ENCODE peak calls at places on chromosome 2, in six cellular contexts. One of them, this sample, is unnamed.

GRCh38 chr2:217332866-217333265 is 473.0 kb upstream of the TNP1 start:
- DNase-seq in SW480: no peak
- DNase-seq in osteocyte: no peak
- DNase-seq in GM23248: no peak
- DNase-seq in fibroblast of mammary gland: no peak
- DNase-seq in lower lobe of right lung: no peak
- DNase-seq in this sample: no peak

GRCh38 chr2:195543902-195544894 is 112.8 kb upstream of the SLC39A10 start:
- DNase-seq in SW480: no peak
- DNase-seq in osteocyte: no peak
- DNase-seq in GM23248: peak; percentile 85
- DNase-seq in fibroblast of mammary gland: peak; percentile 53
- DNase-seq in lower lobe of right lung: no peak
- DNase-seq in this sample: peak; percentile 86

GRCh38 chr2:54457326-54458023 is 1.3 kb downstream of the SPTBN1 start:
- DNase-seq in SW480: peak; percentile 71
- DNase-seq in osteocyte: no peak
- DNase-seq in GM23248: peak; percentile 67
- DNase-seq in fibroblast of mammary gland: peak; percentile 15
- DNase-seq in lower lobe of right lung: peak; percentile 50
- DNase-seq in this sample: peak; percentile 39

GRCh38 chr2:109232909-109233308 is 103.9 kb downstream of the SH3RF3 start:
- DNase-seq in SW480: no peak
- DNase-seq in osteocyte: no peak
- DNase-seq in GM23248: no peak
- DNase-seq in fibroblast of mammary gland: no peak
- DNase-seq in lower lobe of right lung: no peak
- DNase-seq in this sample: no peak

GRCh38 chr2:232927041-232927792 is 57.2 kb downstream of the SNORC start:
- DNase-seq in SW480: no peak
- DNase-seq in osteocyte: no peak
- DNase-seq in GM23248: peak; percentile 35
- DNase-seq in fibroblast of mammary gland: peak; percentile 21
- DNase-seq in lower lobe of right lung: no peak
- DNase-seq in this sample: peak; percentile 5

GRCh38 chr2:48946444-48947048 is 191.0 kb upstream of the LHCGR start:
- DNase-seq in SW480: peak; percentile 77
- DNase-seq in osteocyte: no peak
- DNase-seq in GM23248: peak; percentile 62
- DNase-seq in fibroblast of mammary gland: peak; percentile 40
- DNase-seq in lower lobe of right lung: no peak
- DNase-seq in this sample: peak; percentile 59

GRCh38 chr2:9570182-9571060 is 14.8 kb upstream of the ADAM17 start:
- DNase-seq in SW480: no peak
- DNase-seq in osteocyte: no peak
- DNase-seq in GM23248: no peak
- DNase-seq in fibroblast of mammary gland: peak; percentile 32
- DNase-seq in lower lobe of right lung: no peak
- DNase-seq in this sample: no peak

GRCh38 chr2:138877421-138877820 is 97.2 kb upstream of the NXPH2 start:
- DNase-seq in SW480: no peak
- DNase-seq in osteocyte: no peak
- DNase-seq in GM23248: no peak
- DNase-seq in fibroblast of mammary gland: no peak
- DNase-seq in lower lobe of right lung: no peak
- DNase-seq in this sample: no peak

GRCh38 chr2:72131371-72131891 is 16.2 kb downstream of the CYP26B1 start:
- DNase-seq in SW480: no peak
- DNase-seq in osteocyte: no peak
- DNase-seq in GM23248: no peak
- DNase-seq in fibroblast of mammary gland: no peak
- DNase-seq in lower lobe of right lung: no peak
- DNase-seq in this sample: no peak

GRCh38 chr2:101638156-101638809 is 59.2 kb upstream of the MAP4K4 start:
- DNase-seq in SW480: no peak
- DNase-seq in osteocyte: no peak
- DNase-seq in GM23248: no peak
- DNase-seq in fibroblast of mammary gland: no peak
- DNase-seq in lower lobe of right lung: peak; percentile 66
- DNase-seq in this sample: no peak

GRCh38 chr2:36785179-36785795 is 88.8 kb downstream of the VIT start:
- DNase-seq in SW480: peak; percentile 76
- DNase-seq in osteocyte: peak; percentile 92
- DNase-seq in GM23248: peak; percentile 64
- DNase-seq in fibroblast of mammary gland: peak; percentile 59
- DNase-seq in lower lobe of right lung: no peak
- DNase-seq in this sample: peak; percentile 77

GRCh38 chr2:151796774-151797173 is 31.4 kb downstream of the ARL5A start:
- DNase-seq in SW480: no peak
- DNase-seq in osteocyte: no peak
- DNase-seq in GM23248: no peak
- DNase-seq in fibroblast of mammary gland: no peak
- DNase-seq in lower lobe of right lung: no peak
- DNase-seq in this sample: no peak

GRCh38 chr2:237982039-237982725 is 15.4 kb downstream of the UBE2F start:
- DNase-seq in SW480: no peak
- DNase-seq in osteocyte: no peak
- DNase-seq in GM23248: no peak
- DNase-seq in fibroblast of mammary gland: no peak
- DNase-seq in lower lobe of right lung: no peak
- DNase-seq in this sample: no peak

GRCh38 chr2:179218848-179219594 is 45.6 kb downstream of the SESTD1 start:
- DNase-seq in SW480: peak; percentile 57
- DNase-seq in osteocyte: no peak
- DNase-seq in GM23248: peak; percentile 84
- DNase-seq in fibroblast of mammary gland: peak; percentile 89
- DNase-seq in lower lobe of right lung: peak; percentile 55
- DNase-seq in this sample: peak; percentile 79

GRCh38 chr2:165646321-165646801 is 147.7 kb downstream of the GALNT3 start:
- DNase-seq in SW480: no peak
- DNase-seq in osteocyte: no peak
- DNase-seq in GM23248: peak; percentile 42
- DNase-seq in fibroblast of mammary gland: peak; percentile 51
- DNase-seq in lower lobe of right lung: no peak
- DNase-seq in this sample: peak; percentile 41

GRCh38 chr2:144835634-144836351 is 315.9 kb upstream of the ZEB2 start:
- DNase-seq in SW480: no peak
- DNase-seq in osteocyte: no peak
- DNase-seq in GM23248: peak; percentile 24
- DNase-seq in fibroblast of mammary gland: peak; percentile 46
- DNase-seq in lower lobe of right lung: no peak
- DNase-seq in this sample: peak; percentile 38

GRCh38 chr2:239828192-239828972 is 196.8 kb downstream of the NDUFA10 start:
- DNase-seq in SW480: no peak
- DNase-seq in osteocyte: peak; percentile 80
- DNase-seq in GM23248: no peak
- DNase-seq in fibroblast of mammary gland: no peak
- DNase-seq in lower lobe of right lung: no peak
- DNase-seq in this sample: no peak

GRCh38 chr2:233404227-233404626 is 49.9 kb downstream of the DGKD start:
- DNase-seq in SW480: peak; percentile 39
- DNase-seq in osteocyte: no peak
- DNase-seq in GM23248: peak; percentile 52
- DNase-seq in fibroblast of mammary gland: peak; percentile 43
- DNase-seq in lower lobe of right lung: no peak
- DNase-seq in this sample: peak; percentile 53

GRCh38 chr2:50658883-50659282 is 373.0 kb downstream of the NRXN1 start:
- DNase-seq in SW480: no peak
- DNase-seq in osteocyte: no peak
- DNase-seq in GM23248: no peak
- DNase-seq in fibroblast of mammary gland: no peak
- DNase-seq in lower lobe of right lung: no peak
- DNase-seq in this sample: no peak

GRCh38 chr2:218145124-218145523 is 19.3 kb downstream of the CXCR2 start:
- DNase-seq in SW480: no peak
- DNase-seq in osteocyte: no peak
- DNase-seq in GM23248: no peak
- DNase-seq in fibroblast of mammary gland: peak; percentile 9
- DNase-seq in lower lobe of right lung: peak; percentile 73
- DNase-seq in this sample: no peak

GRCh38 chr2:229586746-229587705 is 127.3 kb downstream of the DNER start:
- DNase-seq in SW480: peak; percentile 52
- DNase-seq in osteocyte: peak; percentile 90
- DNase-seq in GM23248: peak; percentile 88
- DNase-seq in fibroblast of mammary gland: peak; percentile 90
- DNase-seq in lower lobe of right lung: peak; percentile 82
- DNase-seq in this sample: peak; percentile 80

GRCh38 chr2:220078439-220078838 is 451.0 kb downstream of the SLC4A3 start:
- DNase-seq in SW480: no peak
- DNase-seq in osteocyte: no peak
- DNase-seq in GM23248: peak; percentile 48
- DNase-seq in fibroblast of mammary gland: peak; percentile 49
- DNase-seq in lower lobe of right lung: no peak
- DNase-seq in this sample: peak; percentile 70

GRCh38 chr2:113228991-113229716 is 49.6 kb downstream of the PAX8 start:
- DNase-seq in SW480: no peak
- DNase-seq in osteocyte: no peak
- DNase-seq in GM23248: no peak
- DNase-seq in fibroblast of mammary gland: no peak
- DNase-seq in lower lobe of right lung: no peak
- DNase-seq in this sample: no peak

GRCh38 chr2:191618046-191618788 is 59.7 kb upstream of the NABP1 start:
- DNase-seq in SW480: no peak
- DNase-seq in osteocyte: no peak
- DNase-seq in GM23248: no peak
- DNase-seq in fibroblast of mammary gland: no peak
- DNase-seq in lower lobe of right lung: no peak
- DNase-seq in this sample: peak; percentile 23

GRCh38 chr2:25651066-25651465 is 22.3 kb downstream of the DTNB start:
- DNase-seq in SW480: no peak
- DNase-seq in osteocyte: no peak
- DNase-seq in GM23248: peak; percentile 58
- DNase-seq in fibroblast of mammary gland: peak; percentile 48
- DNase-seq in lower lobe of right lung: no peak
- DNase-seq in this sample: peak; percentile 75

GRCh38 chr2:197259470-197259999 is 51.0 kb downstream of the ANKRD44 start:
- DNase-seq in SW480: no peak
- DNase-seq in osteocyte: no peak
- DNase-seq in GM23248: no peak
- DNase-seq in fibroblast of mammary gland: no peak
- DNase-seq in lower lobe of right lung: no peak
- DNase-seq in this sample: no peak

GRCh38 chr2:20423376-20423775 is 23.5 kb upstream of the RHOB start:
- DNase-seq in SW480: no peak
- DNase-seq in osteocyte: no peak
- DNase-seq in GM23248: no peak
- DNase-seq in fibroblast of mammary gland: no peak
- DNase-seq in lower lobe of right lung: no peak
- DNase-seq in this sample: no peak

GRCh38 chr2:9326975-9327374 is 96.4 kb downstream of the ITGB1BP1 start:
- DNase-seq in SW480: no peak
- DNase-seq in osteocyte: no peak
- DNase-seq in GM23248: peak; percentile 43
- DNase-seq in fibroblast of mammary gland: no peak
- DNase-seq in lower lobe of right lung: no peak
- DNase-seq in this sample: peak; percentile 83

GRCh38 chr2:101253013-101253712 is 477 bp downstream of the CNOT11 start:
- DNase-seq in SW480: peak; percentile 75
- DNase-seq in osteocyte: peak; percentile 87
- DNase-seq in GM23248: peak; percentile 83
- DNase-seq in fibroblast of mammary gland: peak; percentile 60
- DNase-seq in lower lobe of right lung: peak; percentile 88
- DNase-seq in this sample: peak; percentile 75

GRCh38 chr2:189363559-189363958 is 77.7 kb upstream of the WDR75 start:
- DNase-seq in SW480: peak; percentile 36
- DNase-seq in osteocyte: no peak
- DNase-seq in GM23248: peak; percentile 71
- DNase-seq in fibroblast of mammary gland: peak; percentile 73
- DNase-seq in lower lobe of right lung: no peak
- DNase-seq in this sample: peak; percentile 77

GRCh38 chr2:223222397-223222796 is 170.4 kb downstream of the KCNE4 start:
- DNase-seq in SW480: no peak
- DNase-seq in osteocyte: no peak
- DNase-seq in GM23248: peak; percentile 41
- DNase-seq in fibroblast of mammary gland: peak; percentile 60
- DNase-seq in lower lobe of right lung: no peak
- DNase-seq in this sample: peak; percentile 67

GRCh38 chr2:162113771-162114168 is 38.3 kb downstream of the GCG start:
- DNase-seq in SW480: no peak
- DNase-seq in osteocyte: no peak
- DNase-seq in GM23248: peak; percentile 76
- DNase-seq in fibroblast of mammary gland: peak; percentile 90
- DNase-seq in lower lobe of right lung: no peak
- DNase-seq in this sample: peak; percentile 77

GRCh38 chr2:59249441-59250330 is 1008.6 kb upstream of the FANCL start:
- DNase-seq in SW480: no peak
- DNase-seq in osteocyte: no peak
- DNase-seq in GM23248: no peak
- DNase-seq in fibroblast of mammary gland: no peak
- DNase-seq in lower lobe of right lung: no peak
- DNase-seq in this sample: no peak

GRCh38 chr2:218418321-218418716 is 604 bp upstream of the VIL1 start:
- DNase-seq in SW480: no peak
- DNase-seq in osteocyte: no peak
- DNase-seq in GM23248: no peak
- DNase-seq in fibroblast of mammary gland: no peak
- DNase-seq in lower lobe of right lung: no peak
- DNase-seq in this sample: no peak

GRCh38 chr2:191869781-191870180 is 22.9 kb upstream of the CAVIN2 start:
- DNase-seq in SW480: no peak
- DNase-seq in osteocyte: no peak
- DNase-seq in GM23248: no peak
- DNase-seq in fibroblast of mammary gland: peak; percentile 56
- DNase-seq in lower lobe of right lung: no peak
- DNase-seq in this sample: peak; percentile 31

GRCh38 chr2:148642891-148643416 is 1.6 kb upstream of the EPC2 start:
- DNase-seq in SW480: no peak
- DNase-seq in osteocyte: no peak
- DNase-seq in GM23248: no peak
- DNase-seq in fibroblast of mammary gland: peak; percentile 84
- DNase-seq in lower lobe of right lung: no peak
- DNase-seq in this sample: peak; percentile 8

This sample was measured in EH.